ENCODE peak calls at places on chromosome 16, in seven cellular contexts. J, Z, R, K, G, F and V are unnamed samples.

GRCh38 chr16:3804426-3805016 is 76.0 kb downstream of the CREBBP start:
- DNase-seq in J (no peak), Z (no peak), R (no peak), K (no peak), G (no peak), F (peak), V (no peak)

GRCh38 chr16:73365010-73365409 is 317.1 kb upstream of the ZFHX3 start:
- DNase-seq in J (no peak), Z (no peak), R (no peak), K (no peak), G (no peak), F (no peak), V (no peak)

GRCh38 chr16:17499223-17499902 is 28.6 kb upstream of the XYLT1 start:
- DNase-seq in J (no peak), Z (no peak), R (no peak), K (no peak), G (no peak), F (no peak), V (no peak)

GRCh38 chr16:14109782-14110727 is 38.9 kb downstream of the MRTFB start:
- DNase-seq in J (no peak), Z (no peak), R (no peak), K (no peak), G (no peak), F (no peak), V (no peak)

GRCh38 chr16:74770826-74771526 is 3.6 kb downstream of the FA2H start:
- DNase-seq in J (no peak), Z (no peak), R (no peak), K (no peak), G (no peak), F (no peak), V (no peak)

GRCh38 chr16:77556203-77556602 is 121.4 kb upstream of the ADAMTS18 start:
- DNase-seq in J (no peak), Z (no peak), R (no peak), K (no peak), G (no peak), F (no peak), V (no peak)

GRCh38 chr16:77169650-77170236 is 21.2 kb upstream of the MON1B start:
- DNase-seq in J (peak), Z (no peak), R (peak), K (no peak), G (peak), F (peak), V (peak)

GRCh38 chr16:84976644-84977400 is 34.5 kb downstream of the ZDHHC7 start:
- DNase-seq in J (no peak), Z (peak), R (no peak), K (no peak), G (no peak), F (no peak), V (no peak)

GRCh38 chr16:9119795-9120194 is 28.4 kb downstream of the HAPSTR1 start:
- DNase-seq in J (no peak), Z (no peak), R (no peak), K (no peak), G (peak), F (no peak), V (no peak)

GRCh38 chr16:81601008-81601428 is 156.4 kb downstream of the CMIP start:
- DNase-seq in J (no peak), Z (no peak), R (no peak), K (no peak), G (peak), F (peak), V (peak)

GRCh38 chr16:89704281-89704680 is 2.8 kb upstream of the SPATA2L start:
- DNase-seq in J (no peak), Z (no peak), R (no peak), K (no peak), G (no peak), F (no peak), V (no peak)

GRCh38 chr16:19132898-19133297 is 19.1 kb downstream of the ITPRIPL2 start:
- DNase-seq in J (no peak), Z (no peak), R (no peak), K (no peak), G (no peak), F (peak), V (no peak)

GRCh38 chr16:85733839-85734170 is 17.1 kb downstream of the C16orf74 start:
- DNase-seq in J (no peak), Z (no peak), R (peak), K (no peak), G (no peak), F (peak), V (no peak)

GRCh38 chr16:3696425-3697218 is 20.7 kb downstream of the TRAP1 start:
- DNase-seq in J (no peak), Z (no peak), R (no peak), K (no peak), G (peak), F (peak), V (peak)